ENCODE peak calls at places on chromosomes 12 and 14, in four cellular contexts. One of them, this sample, is unnamed.

GRCh38 chr12:117875652-117876491 is 92.9 kb downstream of the KSR2 start:
- DNase-seq in Calu3: no peak
- DNase-seq in glutamatergic neuron: peak; percentile 84
- DNase-seq in neuronal stem cell: peak; percentile 83
- DNase-seq in this sample: no peak

GRCh38 chr14:94517641-94518257 is 8.5 kb upstream of the SERPINA12 start:
- DNase-seq in Calu3: no peak
- DNase-seq in glutamatergic neuron: no peak
- DNase-seq in neuronal stem cell: no peak
- DNase-seq in this sample: no peak

GRCh38 chr14:21205678-21206581 is 50.1 kb upstream of the OR5AU1 start:
- DNase-seq in Calu3: no peak
- DNase-seq in glutamatergic neuron: no peak
- DNase-seq in neuronal stem cell: no peak
- DNase-seq in this sample: no peak

GRCh38 chr12:119699199-119699765 is 31.3 kb downstream of the PRKAB1 start:
- DNase-seq in Calu3: no peak
- DNase-seq in glutamatergic neuron: no peak
- DNase-seq in neuronal stem cell: no peak
- DNase-seq in this sample: no peak

GRCh38 chr12:117904051-117904450 is 64.7 kb downstream of the KSR2 start:
- DNase-seq in Calu3: no peak
- DNase-seq in glutamatergic neuron: no peak
- DNase-seq in neuronal stem cell: no peak
- DNase-seq in this sample: no peak

GRCh38 chr14:64465856-64466554 is 706 bp downstream of the AKAP5 start:
- DNase-seq in Calu3: peak; percentile 9
- DNase-seq in glutamatergic neuron: no peak
- DNase-seq in neuronal stem cell: peak; percentile 56
- DNase-seq in this sample: peak; percentile 50

GRCh38 chr14:31090872-31091764 is 64.9 kb upstream of the STRN3 start:
- DNase-seq in Calu3: peak; percentile 28
- DNase-seq in glutamatergic neuron: no peak
- DNase-seq in neuronal stem cell: no peak
- DNase-seq in this sample: peak; percentile 80

GRCh38 chr12:112346194-112346593 is 36.0 kb downstream of the HECTD4 start:
- DNase-seq in Calu3: no peak
- DNase-seq in glutamatergic neuron: no peak
- DNase-seq in neuronal stem cell: no peak
- DNase-seq in this sample: no peak

GRCh38 chr14:36424478-36425102 is 95.4 kb downstream of the NKX2-1 start:
- DNase-seq in Calu3: no peak
- DNase-seq in glutamatergic neuron: no peak
- DNase-seq in neuronal stem cell: no peak
- DNase-seq in this sample: no peak

GRCh38 chr12:105142259-105142658 is 34.7 kb downstream of the WASHC4 start:
- DNase-seq in Calu3: no peak
- DNase-seq in glutamatergic neuron: no peak
- DNase-seq in neuronal stem cell: no peak
- DNase-seq in this sample: no peak

GRCh38 chr12:105382771-105383632 is 52.5 kb downstream of the C12orf75 start:
- DNase-seq in Calu3: peak; percentile 63
- DNase-seq in glutamatergic neuron: no peak
- DNase-seq in neuronal stem cell: peak; percentile 45
- DNase-seq in this sample: peak; percentile 89

GRCh38 chr12:64621257-64621942 is 11.1 kb downstream of the RASSF3 start:
- DNase-seq in Calu3: no peak
- DNase-seq in glutamatergic neuron: no peak
- DNase-seq in neuronal stem cell: no peak
- DNase-seq in this sample: no peak

GRCh38 chr12:124273630-124274029 is 21.3 kb upstream of the RFLNA start:
- DNase-seq in Calu3: peak; percentile 34
- DNase-seq in glutamatergic neuron: no peak
- DNase-seq in neuronal stem cell: no peak
- DNase-seq in this sample: peak; percentile 53

GRCh38 chr14:31029016-31029970 is 3.1 kb upstream of the STRN3 start:
- DNase-seq in Calu3: no peak
- DNase-seq in glutamatergic neuron: no peak
- DNase-seq in neuronal stem cell: no peak
- DNase-seq in this sample: peak; percentile 24

GRCh38 chr14:61296151-61296550 is 15.0 kb upstream of the TMEM30B start:
- DNase-seq in Calu3: no peak
- DNase-seq in glutamatergic neuron: no peak
- DNase-seq in neuronal stem cell: no peak
- DNase-seq in this sample: no peak

GRCh38 chr14:104434214-104435076 is 145.1 kb upstream of the C14orf180 start:
- DNase-seq in Calu3: no peak
- DNase-seq in glutamatergic neuron: no peak
- DNase-seq in neuronal stem cell: no peak
- DNase-seq in this sample: no peak

GRCh38 chr12:76820888-76821482 is 57.1 kb downstream of the ZDHHC17 start:
- DNase-seq in Calu3: peak; percentile 50
- DNase-seq in glutamatergic neuron: peak; percentile 24
- DNase-seq in neuronal stem cell: peak; percentile 5
- DNase-seq in this sample: peak; percentile 58

GRCh38 chr12:1429980-1430379 is 164.4 kb downstream of the FBXL14 start:
- DNase-seq in Calu3: no peak
- DNase-seq in glutamatergic neuron: no peak
- DNase-seq in neuronal stem cell: no peak
- DNase-seq in this sample: peak; percentile 56

GRCh38 chr12:43883311-43883710 is 47.4 kb downstream of the TMEM117 start:
- DNase-seq in Calu3: no peak
- DNase-seq in glutamatergic neuron: no peak
- DNase-seq in neuronal stem cell: no peak
- DNase-seq in this sample: no peak

GRCh38 chr12:26416550-26416949 is 221.2 kb downstream of the SSPN start:
- DNase-seq in Calu3: no peak
- DNase-seq in glutamatergic neuron: no peak
- DNase-seq in neuronal stem cell: no peak
- DNase-seq in this sample: peak; percentile 32

GRCh38 chr14:101481557-101481956 is 79.7 kb upstream of the DIO3 start:
- DNase-seq in Calu3: no peak
- DNase-seq in glutamatergic neuron: no peak
- DNase-seq in neuronal stem cell: no peak
- DNase-seq in this sample: no peak

GRCh38 chr12:7450667-7451066 is 6.7 kb upstream of the CD163L1 start:
- DNase-seq in Calu3: no peak
- DNase-seq in glutamatergic neuron: no peak
- DNase-seq in neuronal stem cell: no peak
- DNase-seq in this sample: peak; percentile 62

GRCh38 chr12:113092478-113093408 is 36.2 kb downstream of the DTX1 start:
- DNase-seq in Calu3: peak; percentile 75
- DNase-seq in glutamatergic neuron: peak; percentile 59
- DNase-seq in neuronal stem cell: peak; percentile 24
- DNase-seq in this sample: peak; percentile 19

GRCh38 chr14:65815127-65815526 is 402.6 kb downstream of the FUT8 start:
- DNase-seq in Calu3: no peak
- DNase-seq in glutamatergic neuron: no peak
- DNase-seq in neuronal stem cell: no peak
- DNase-seq in this sample: no peak

GRCh38 chr12:89856431-89856830 is 147.8 kb upstream of the ATP2B1 start:
- DNase-seq in Calu3: no peak
- DNase-seq in glutamatergic neuron: no peak
- DNase-seq in neuronal stem cell: no peak
- DNase-seq in this sample: peak; percentile 78

GRCh38 chr14:73463411-73463810 is 5.1 kb upstream of the NUMB start:
- DNase-seq in Calu3: no peak
- DNase-seq in glutamatergic neuron: no peak
- DNase-seq in neuronal stem cell: no peak
- DNase-seq in this sample: peak; percentile 91

GRCh38 chr12:7937867-7938506 is 2.0 kb upstream of the SLC2A3 start:
- DNase-seq in Calu3: no peak
- DNase-seq in glutamatergic neuron: no peak
- DNase-seq in neuronal stem cell: no peak
- DNase-seq in this sample: no peak

GRCh38 chr14:51860836-51861583 is 598 bp downstream of the GNG2 start:
- DNase-seq in Calu3: no peak
- DNase-seq in glutamatergic neuron: no peak
- DNase-seq in neuronal stem cell: no peak
- DNase-seq in this sample: peak; percentile 43

GRCh38 chr12:122064034-122064777 is 14.3 kb upstream of the MLXIP start:
- DNase-seq in Calu3: peak; percentile 66
- DNase-seq in glutamatergic neuron: peak; percentile 87
- DNase-seq in neuronal stem cell: peak; percentile 65
- DNase-seq in this sample: peak; percentile 82

GRCh38 chr14:68651652-68652432 is 141.0 kb downstream of the ZFP36L1 start:
- DNase-seq in Calu3: no peak
- DNase-seq in glutamatergic neuron: no peak
- DNase-seq in neuronal stem cell: no peak
- DNase-seq in this sample: no peak

GRCh38 chr14:59190372-59190771 is 1.9 kb downstream of the DAAM1 start:
- DNase-seq in Calu3: peak; percentile 7
- DNase-seq in glutamatergic neuron: peak; percentile 43
- DNase-seq in neuronal stem cell: peak; percentile 29
- DNase-seq in this sample: peak; percentile 63

GRCh38 chr12:97276198-97276580 is 186.4 kb upstream of the RMST start:
- DNase-seq in Calu3: peak; percentile 4
- DNase-seq in glutamatergic neuron: peak; percentile 23
- DNase-seq in neuronal stem cell: peak; percentile 89
- DNase-seq in this sample: no peak

GRCh38 chr12:27711312-27711682 is 665 bp downstream of the MRPS35 start:
- DNase-seq in Calu3: peak; percentile 5
- DNase-seq in glutamatergic neuron: no peak
- DNase-seq in neuronal stem cell: no peak
- DNase-seq in this sample: peak; percentile 53

GRCh38 chr12:30978639-30979038 is 52.1 kb downstream of the TSPAN11 start:
- DNase-seq in Calu3: no peak
- DNase-seq in glutamatergic neuron: no peak
- DNase-seq in neuronal stem cell: no peak
- DNase-seq in this sample: no peak

GRCh38 chr12:81953541-81953940 is 194.4 kb upstream of the PPFIA2 start:
- DNase-seq in Calu3: no peak
- DNase-seq in glutamatergic neuron: no peak
- DNase-seq in neuronal stem cell: no peak
- DNase-seq in this sample: peak; percentile 5

GRCh38 chr14:56195219-56195618 is 77.0 kb downstream of the PELI2 start:
- DNase-seq in Calu3: no peak
- DNase-seq in glutamatergic neuron: peak; percentile 36
- DNase-seq in neuronal stem cell: no peak
- DNase-seq in this sample: no peak

GRCh38 chr12:70826156-70826555 is 94.4 kb downstream of the PTPRR start:
- DNase-seq in Calu3: no peak
- DNase-seq in glutamatergic neuron: no peak
- DNase-seq in neuronal stem cell: no peak
- DNase-seq in this sample: no peak

GRCh38 chr12:1360812-1361211 is 233.6 kb downstream of the FBXL14 start:
- DNase-seq in Calu3: no peak
- DNase-seq in glutamatergic neuron: no peak
- DNase-seq in neuronal stem cell: no peak
- DNase-seq in this sample: no peak

GRCh38 chr14:70254476-70254961 is 65.8 kb upstream of the SLC8A3 start:
- DNase-seq in Calu3: peak; percentile 65
- DNase-seq in glutamatergic neuron: peak; percentile 52
- DNase-seq in neuronal stem cell: peak; percentile 23
- DNase-seq in this sample: peak; percentile 55